ENCODE peak calls at places on chromosomes 6 and 20, in five cellular contexts. M is H54, G is endothelial cell, N is lower lobe of right lung, F is iris pigment epithelial cell. Z is an unnamed sample.

GRCh38 chr6:131910956-131911355 is 40.2 kb downstream of the CCN2 start:
- DNase-seq in M (no peak), G (no peak), N (no peak), F (no peak), Z (no peak)

GRCh38 chr20:5195655-5196054 is 68.8 kb downstream of the CDS2 start:
- DNase-seq in M (no peak), G (no peak), N (no peak), F (peak; percentile 87), Z (no peak)

GRCh38 chr20:34643919-34644318 is 33.0 kb downstream of the PIGU start:
- DNase-seq in M (no peak), G (no peak), N (no peak), F (peak; percentile 97), Z (no peak)

GRCh38 chr6:40754481-40755045 is 167.4 kb upstream of the LRFN2 start:
- DNase-seq in M (no peak), G (no peak), N (no peak), F (no peak), Z (no peak)

GRCh38 chr20:49752504-49752903 is 38.8 kb upstream of the B4GALT5 start:
- DNase-seq in M (no peak), G (no peak), N (no peak), F (no peak), Z (no peak)

GRCh38 chr6:73710470-73710869 is 14.5 kb downstream of the CD109 start:
- DNase-seq in M (no peak), G (no peak), N (no peak), F (peak; percentile 83), Z (no peak)

GRCh38 chr6:57173056-57173885 is 1.1 kb downstream of the BAG2 start:
- DNase-seq in M (no peak), G (no peak), N (no peak), F (peak; percentile 41), Z (no peak)

GRCh38 chr6:2498224-2498623 is 252.5 kb downstream of the MYLK4 start:
- DNase-seq in M (peak; percentile 49), G (no peak), N (no peak), F (no peak), Z (no peak)

GRCh38 chr20:34716921-34717229 is 12.7 kb downstream of the TP53INP2 start:
- DNase-seq in M (no peak), G (no peak), N (no peak), F (no peak), Z (no peak)

GRCh38 chr20:24665741-24666191 is 196.3 kb downstream of the SYNDIG1 start:
- DNase-seq in M (no peak), G (no peak), N (no peak), F (no peak), Z (no peak)

GRCh38 chr6:50899306-50899840 is 80.7 kb downstream of the TFAP2B start:
- DNase-seq in M (no peak), G (no peak), N (no peak), F (peak; percentile 83), Z (no peak)

GRCh38 chr6:159415540-159415939 is 246.3 kb downstream of the FNDC1 start:
- DNase-seq in M (no peak), G (no peak), N (no peak), F (no peak), Z (no peak)

GRCh38 chr6:75128881-75129570 is 76.8 kb downstream of the COL12A1 start:
- DNase-seq in M (no peak), G (no peak), N (no peak), F (peak; percentile 73), Z (no peak)

Z was measured in left ventricle myocardium superior.